ENCODE peak calls at places on chromosome 13, in five cellular contexts. N is fibroblast of lung; U is CD4-positive, CD25-positive, alpha-beta regulatory T cell; T is CD8-positive, alpha-beta memory T cell; G is Peyer's patch. E is an unnamed sample. For H3K4me1 and H3K36me3, the result is how much of the 10 kb centered on the place peaks cover.

GRCh38 chr13:98158172-98158907 is 15.4 kb downstream of the FARP1 start:
- DNase-seq in N (peak), U (no peak), T (no peak), G (no peak), E (no peak)

GRCh38 chr13:40402931-40403412 is 263.5 kb downstream of the FOXO1 start:
- DNase-seq in N (peak), U (no peak), T (no peak), G (no peak), E (no peak)

GRCh38 chr13:83325454-83325853 is 556.8 kb downstream of the SLITRK1 start:
- DNase-seq in N (peak), U (no peak), T (no peak), G (no peak), E (no peak)

GRCh38 chr13:91207261-91207660 is 140.2 kb upstream of the MIR17HG start:
- DNase-seq in N (no peak), U (no peak), T (no peak), G (no peak), E (no peak)

GRCh38 chr13:33110713-33111413 is 94.6 kb downstream of the KL start:
- DNase-seq in N (peak), U (no peak), T (no peak), G (no peak), E (no peak)

GRCh38 chr13:88592105-88592504 is 920.9 kb downstream of the SLITRK5 start:
- DNase-seq in N (no peak), U (no peak), T (no peak), G (no peak), E (no peak)

GRCh38 chr13:27137759-27138158 is 33.9 kb downstream of the USP12 start:
- DNase-seq in N (no peak), U (no peak), T (no peak), G (no peak), E (no peak)

GRCh38 chr13:111962431-111962891 is 104.5 kb upstream of the SOX1 start:
- DNase-seq in N (no peak), U (no peak), T (no peak), G (peak), E (no peak)

GRCh38 chr13:64633948-64634347 is 2596.2 kb downstream of the PCDH9 start:
- DNase-seq in N (no peak), U (no peak), T (no peak), G (no peak), E (no peak)

GRCh38 chr13:18952225-18953016 is 229.2 kb downstream of the TUBA3C start:
- DNase-seq in N (no peak), U (no peak), T (no peak), G (no peak), E (no peak)

GRCh38 chr13:35025314-35025713 is 83.2 kb downstream of the NBEA start:
- DNase-seq in N (no peak), U (no peak), T (no peak), G (no peak), E (no peak)

GRCh38 chr13:74145249-74145970 is 11.2 kb upstream of the KLF12 start:
- DNase-seq in N (peak), U (no peak), T (no peak), G (no peak), E (no peak)

GRCh38 chr13:41883147-41883546 is 77.8 kb downstream of the VWA8 start:
- DNase-seq in N (no peak), U (no peak), T (no peak), G (no peak), E (no peak)

GRCh38 chr13:77919351-77920294 is 992 bp upstream of the EDNRB start:
- DNase-seq in N (peak), U (no peak), T (no peak), G (peak), E (peak)
- H3K4me3 ChIP-seq in N (peak), U (no peak), T (no peak), G (peak), E (no peak)

GRCh38 chr13:51246005-51246404 is 23.8 kb downstream of the FAM124A start:
- DNase-seq in N (no peak), U (no peak), T (no peak), G (no peak), E (no peak)
- H3K4me1 ChIP-seq in N (under half), U (under half), T (under half), G (under half), E (under half)

DNA sequence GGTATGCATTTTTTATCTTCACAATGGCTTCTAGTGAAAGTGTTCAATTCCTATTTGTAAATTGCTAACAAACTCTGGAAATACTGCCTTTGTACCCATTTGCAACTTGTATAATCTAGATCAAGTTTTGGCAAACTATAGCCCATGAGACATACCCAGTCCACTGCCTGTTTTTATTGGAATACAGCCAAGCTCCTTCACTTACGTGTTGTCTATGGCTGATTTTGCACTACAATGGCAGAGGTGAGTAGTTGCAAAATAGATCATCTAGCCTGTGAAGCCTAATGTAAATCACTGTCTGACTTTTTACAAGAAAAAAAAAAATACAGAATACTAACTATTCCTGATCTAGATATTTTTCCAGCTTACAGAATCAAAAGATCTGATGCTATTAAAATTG is 37.1 kb downstream of the DZIP1 start:
- DNase-seq in N (peak), U (no peak), T (no peak), G (no peak), E (no peak)
- H3K36me3 ChIP-seq in N (under half), U (under half), T (under half), G (under half), E (under half)

GRCh38 chr13:110319774-110320509 is 12.9 kb downstream of the COL4A2 start:
- DNase-seq in N (peak), U (no peak), T (no peak), G (no peak), E (no peak)
- H3K4me3 ChIP-seq in N (no peak), U (no peak), T (no peak), G (no peak), E (no peak)

GRCh38 chr13:51590231-51590630 is 6.0 kb downstream of the WDFY2 start:
- DNase-seq in N (no peak), U (no peak), T (no peak), G (no peak), E (no peak)
- H3K4me1 ChIP-seq in N (under half), U (under half), T (under half), G (under half), E (under half)

GRCh38 chr13:77184455-77184854 is 142.4 kb downstream of the MYCBP2 start:
- DNase-seq in N (no peak), U (no peak), T (no peak), G (no peak), E (no peak)
- H3K36me3 ChIP-seq in N (under half), U (half or more), T (under half), G (under half), E (under half)

GRCh38 chr13:99346328-99347070 is 39.3 kb upstream of the GPR183 start:
- DNase-seq in N (no peak), U (no peak), T (no peak), G (no peak), E (no peak)

GRCh38 chr13:99350191-99350590 is 43.0 kb upstream of the GPR183 start:
- DNase-seq in N (no peak), U (no peak), T (no peak), G (no peak), E (no peak)

GRCh38 chr13:99345345-99345744 is 38.1 kb upstream of the GPR183 start:
- DNase-seq in N (no peak), U (no peak), T (no peak), G (no peak), E (no peak)

GRCh38 chr13:99347335-99347878 is 40.2 kb upstream of the GPR183 start:
- DNase-seq in N (no peak), U (no peak), T (no peak), G (no peak), E (no peak)

GRCh38 chr13:99347911-99348451 is 40.8 kb upstream of the GPR183 start:
- DNase-seq in N (no peak), U (no peak), T (no peak), G (no peak), E (no peak)
- H3K4me3 ChIP-seq in N (no peak), U (no peak), T (no peak), G (no peak), E (no peak)

GRCh38 chr13:54287062-54287764 is 1258.6 kb downstream of the OLFM4 start:
- DNase-seq in N (no peak), U (no peak), T (no peak), G (no peak), E (no peak)
- H3K4me1 ChIP-seq in N (under half), U (under half), T (under half), G (under half), E (under half)